ENCODE peak calls at places on chromosome 16, in four cellular contexts. One of them, this sample, is unnamed.

GRCh38 chr16:50093607-50094570 is 28.1 kb downstream of the HEATR3 start:
- DNase-seq in AG10803: peak
- DNase-seq in neural progenitor cell: no peak
- DNase-seq in GM10248: no peak
- DNase-seq in this sample: peak

GRCh38 chr16:67179421-67180080 is 4.2 kb downstream of the MATCAP1 start:
- DNase-seq in neural progenitor cell: no peak
- DNase-seq in AG10803: no peak
- DNase-seq in GM10248: no peak
- DNase-seq in this sample: no peak

GRCh38 chr16:72788269-72788809 is 259.6 kb downstream of the ZFHX3 start:
- DNase-seq in AG10803: no peak
- DNase-seq in neural progenitor cell: peak
- DNase-seq in GM10248: no peak
- DNase-seq in this sample: no peak

GRCh38 chr16:27781195-27781524 is 231.2 kb downstream of the KATNIP start:
- DNase-seq in GM10248: no peak
- DNase-seq in neural progenitor cell: no peak
- DNase-seq in AG10803: peak
- DNase-seq in this sample: no peak

GRCh38 chr16:72637306-72637705 is 410.6 kb downstream of the ZFHX3 start:
- DNase-seq in AG10803: peak
- DNase-seq in neural progenitor cell: no peak
- DNase-seq in GM10248: no peak
- DNase-seq in this sample: peak

GRCh38 chr16:9102379-9102778 is 10.9 kb downstream of the HAPSTR1 start:
- DNase-seq in AG10803: peak
- DNase-seq in neural progenitor cell: no peak
- DNase-seq in GM10248: no peak
- DNase-seq in this sample: peak

GRCh38 chr16:22007509-22008214 is at the start of gene MOSMO:
- DNase-seq in GM10248: peak
- DNase-seq in AG10803: peak
- DNase-seq in neural progenitor cell: peak
- DNase-seq in this sample: peak

GRCh38 chr16:86931410-86931941 is 353.1 kb downstream of the FOXL1 start:
- DNase-seq in GM10248: no peak
- DNase-seq in neural progenitor cell: no peak
- DNase-seq in AG10803: peak
- DNase-seq in this sample: peak

GRCh38 chr16:75351183-75351582 is 82.1 kb downstream of the CFDP1 start:
- DNase-seq in neural progenitor cell: no peak
- DNase-seq in GM10248: no peak
- DNase-seq in AG10803: peak
- DNase-seq in this sample: peak

DNA sequence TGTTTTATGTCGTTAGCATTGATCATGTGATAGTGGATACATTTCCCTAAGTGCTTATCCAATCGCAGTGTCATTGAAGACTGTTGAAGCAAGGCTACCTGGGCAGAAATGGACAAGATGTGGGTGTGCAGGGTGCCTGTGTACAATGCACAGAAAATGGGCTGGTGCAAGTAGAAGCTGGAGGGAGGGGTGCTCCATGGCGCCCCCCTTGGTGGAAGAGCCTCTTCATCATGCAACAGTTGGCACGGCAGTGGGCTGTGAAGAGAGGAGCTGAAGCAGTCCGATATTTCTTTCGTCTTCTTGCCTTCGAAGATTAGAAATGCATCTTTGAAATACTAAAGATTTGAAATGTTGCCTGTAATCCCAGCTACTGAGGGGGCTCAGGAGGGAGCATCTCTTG is 100.5 kb downstream of the PLCG2 start:
- DNase-seq in neural progenitor cell: peak
- DNase-seq in GM10248: no peak
- DNase-seq in AG10803: no peak
- DNase-seq in this sample: no peak
- TF ChIP-seq CTCF in neural progenitor cell: peak
- TF ChIP-seq CTCF in GM10248: peak
- TF ChIP-seq CTCF in AG10803: no peak
- TF ChIP-seq CTCF in this sample: peak

GRCh38 chr16:57473176-57473840 is 10.8 kb downstream of the POLR2C start:
- DNase-seq in neural progenitor cell: no peak
- DNase-seq in AG10803: no peak
- DNase-seq in GM10248: no peak
- DNase-seq in this sample: no peak

GRCh38 chr16:57471852-57472664 is 9.6 kb downstream of the POLR2C start:
- DNase-seq in neural progenitor cell: no peak
- DNase-seq in GM10248: no peak
- DNase-seq in AG10803: no peak
- DNase-seq in this sample: no peak

GRCh38 chr16:57473906-57474305 is 11.4 kb downstream of the POLR2C start:
- DNase-seq in AG10803: no peak
- DNase-seq in neural progenitor cell: no peak
- DNase-seq in GM10248: no peak
- DNase-seq in this sample: no peak

GRCh38 chr16:57471209-57471608 is 8.7 kb downstream of the POLR2C start:
- DNase-seq in AG10803: no peak
- DNase-seq in GM10248: no peak
- DNase-seq in neural progenitor cell: no peak
- DNase-seq in this sample: no peak

DNA sequence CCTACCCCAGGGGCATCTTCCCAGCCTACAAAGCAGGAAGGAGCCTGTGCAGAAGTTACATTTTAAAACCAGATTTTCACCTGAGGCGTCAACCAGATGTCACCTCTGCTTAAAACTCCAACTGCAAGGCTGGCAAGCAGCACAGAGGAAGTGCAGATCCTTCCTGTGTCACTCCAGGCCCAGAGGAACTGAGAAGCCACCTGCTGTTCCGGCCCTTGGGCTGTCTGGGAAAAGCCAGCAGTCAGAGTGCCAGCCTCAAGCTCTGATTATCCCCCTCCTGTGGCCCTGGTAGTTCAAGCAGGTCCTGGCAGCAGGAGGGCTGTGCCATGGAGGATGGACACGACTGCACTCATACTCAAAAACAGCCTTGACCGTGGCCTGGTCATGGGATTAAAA is 10.2 kb downstream of the POLR2C start:
- DNase-seq in GM10248: no peak
- DNase-seq in neural progenitor cell: no peak
- DNase-seq in AG10803: no peak
- DNase-seq in this sample: no peak
- TF ChIP-seq CTCF in GM10248: no peak
- TF ChIP-seq CTCF in neural progenitor cell: no peak
- TF ChIP-seq CTCF in AG10803: no peak
- TF ChIP-seq CTCF in this sample: no peak

GRCh38 chr16:85057212-85057889 is 29.8 kb downstream of the KIAA0513 start:
- DNase-seq in neural progenitor cell: no peak
- DNase-seq in AG10803: no peak
- DNase-seq in GM10248: no peak
- DNase-seq in this sample: no peak
- TF ChIP-seq CTCF in neural progenitor cell: peak
- TF ChIP-seq CTCF in AG10803: peak
- TF ChIP-seq CTCF in GM10248: peak
- TF ChIP-seq CTCF in this sample: peak

GRCh38 chr16:7405166-7405565 is 72.5 kb downstream of the RBFOX1 start:
- DNase-seq in AG10803: peak
- DNase-seq in GM10248: no peak
- DNase-seq in neural progenitor cell: peak
- DNase-seq in this sample: no peak
- TF ChIP-seq CTCF in AG10803: peak
- TF ChIP-seq CTCF in GM10248: no peak
- TF ChIP-seq CTCF in neural progenitor cell: peak
- TF ChIP-seq CTCF in this sample: no peak